ENCODE peak calls at places on chromosomes 12 and 14, in six cellular contexts. One of them, this sample, is unnamed.
A peak's percentile ranks its signal among the peaks of the same experiment; 100 is the strongest.

GRCh38 chr12:25903603-25904245 is 54.8 kb upstream of the RASSF8 start:
- DNase-seq in H1: no peak
- DNase-seq in neuronal stem cell: no peak
- DNase-seq in IMR-90: no peak
- DNase-seq in H9: no peak
- DNase-seq in trophoblast cell: no peak
- DNase-seq in this sample: peak; percentile 3

GRCh38 chr12:18428416-18428815 is 167.1 kb downstream of the PIK3C2G start:
- DNase-seq in H1: no peak
- DNase-seq in neuronal stem cell: no peak
- DNase-seq in IMR-90: no peak
- DNase-seq in H9: no peak
- DNase-seq in trophoblast cell: no peak
- DNase-seq in this sample: no peak

GRCh38 chr14:68664225-68664681 is 128.6 kb downstream of the ZFP36L1 start:
- DNase-seq in H1: peak; percentile 39
- DNase-seq in neuronal stem cell: no peak
- DNase-seq in IMR-90: peak; percentile 12
- DNase-seq in H9: no peak
- DNase-seq in trophoblast cell: no peak
- DNase-seq in this sample: no peak

GRCh38 chr12:16347391-16348298 is at the start of gene MGST1:
- DNase-seq in H1: peak; percentile 87
- DNase-seq in neuronal stem cell: peak; percentile 89
- DNase-seq in IMR-90: peak; percentile 59
- DNase-seq in H9: peak; percentile 95
- DNase-seq in trophoblast cell: no peak
- DNase-seq in this sample: peak; percentile 64

GRCh38 chr12:115697341-115697740 is 580.2 kb downstream of the MED13L start:
- DNase-seq in H1: no peak
- DNase-seq in neuronal stem cell: no peak
- DNase-seq in IMR-90: no peak
- DNase-seq in H9: no peak
- DNase-seq in trophoblast cell: no peak
- DNase-seq in this sample: peak; percentile 62

GRCh38 chr14:34684578-34684977 is 29.8 kb downstream of the CFL2 start:
- DNase-seq in H1: no peak
- DNase-seq in neuronal stem cell: no peak
- DNase-seq in IMR-90: peak; percentile 46
- DNase-seq in H9: no peak
- DNase-seq in trophoblast cell: no peak
- DNase-seq in this sample: peak; percentile 62

GRCh38 chr14:89013098-89013504 is 188.7 kb downstream of the TTC8 start:
- DNase-seq in H1: peak; percentile 69
- DNase-seq in neuronal stem cell: no peak
- DNase-seq in IMR-90: peak; percentile 11
- DNase-seq in H9: peak; percentile 73
- DNase-seq in trophoblast cell: no peak
- DNase-seq in this sample: peak; percentile 32

GRCh38 chr12:6697584-6698351 is 2.8 kb downstream of the PIANP start:
- DNase-seq in H1: peak; percentile 60
- DNase-seq in neuronal stem cell: peak; percentile 21
- DNase-seq in IMR-90: peak; percentile 64
- DNase-seq in H9: peak; percentile 84
- DNase-seq in trophoblast cell: peak; percentile 43
- DNase-seq in this sample: peak; percentile 80

GRCh38 chr14:68328509-68328908 is 464.4 kb downstream of the ZFP36L1 start:
- DNase-seq in H1: no peak
- DNase-seq in neuronal stem cell: no peak
- DNase-seq in IMR-90: no peak
- DNase-seq in H9: no peak
- DNase-seq in trophoblast cell: no peak
- DNase-seq in this sample: no peak

GRCh38 chr14:96162265-96162664 is 42.4 kb upstream of the BDKRB2 start:
- DNase-seq in H1: no peak
- DNase-seq in neuronal stem cell: no peak
- DNase-seq in IMR-90: peak; percentile 56
- DNase-seq in H9: peak; percentile 3
- DNase-seq in trophoblast cell: no peak
- DNase-seq in this sample: peak; percentile 33

GRCh38 chr12:48917857-48918537 is 7.3 kb downstream of the FKBP11 start:
- DNase-seq in H1: no peak
- DNase-seq in neuronal stem cell: no peak
- DNase-seq in IMR-90: no peak
- DNase-seq in H9: no peak
- DNase-seq in trophoblast cell: no peak
- DNase-seq in this sample: no peak

GRCh38 chr12:124952801-124953200 is 36.1 kb downstream of the DHX37 start:
- DNase-seq in H1: no peak
- DNase-seq in neuronal stem cell: no peak
- DNase-seq in IMR-90: no peak
- DNase-seq in H9: no peak
- DNase-seq in trophoblast cell: peak; percentile 86
- DNase-seq in this sample: no peak

GRCh38 chr12:82783456-82783855 is 96.8 kb downstream of the TMTC2 start:
- DNase-seq in H1: no peak
- DNase-seq in neuronal stem cell: no peak
- DNase-seq in IMR-90: no peak
- DNase-seq in H9: no peak
- DNase-seq in trophoblast cell: no peak
- DNase-seq in this sample: no peak

GRCh38 chr14:96084796-96085195 is 45.6 kb downstream of the C14orf132 start:
- DNase-seq in H1: no peak
- DNase-seq in neuronal stem cell: no peak
- DNase-seq in IMR-90: no peak
- DNase-seq in H9: no peak
- DNase-seq in trophoblast cell: no peak
- DNase-seq in this sample: no peak

GRCh38 chr12:54666008-54666407 is 17.8 kb upstream of the DCD start:
- DNase-seq in H1: no peak
- DNase-seq in neuronal stem cell: no peak
- DNase-seq in IMR-90: no peak
- DNase-seq in H9: no peak
- DNase-seq in trophoblast cell: no peak
- DNase-seq in this sample: no peak

GRCh38 chr12:10361084-10361483 is 28.8 kb downstream of the KLRK1 start:
- DNase-seq in H1: no peak
- DNase-seq in neuronal stem cell: no peak
- DNase-seq in IMR-90: no peak
- DNase-seq in H9: peak; percentile 85
- DNase-seq in trophoblast cell: no peak
- DNase-seq in this sample: peak; percentile 9

GRCh38 chr12:96075560-96075959 is 40.2 kb upstream of the LTA4H start:
- DNase-seq in H1: no peak
- DNase-seq in neuronal stem cell: no peak
- DNase-seq in IMR-90: no peak
- DNase-seq in H9: no peak
- DNase-seq in trophoblast cell: no peak
- DNase-seq in this sample: no peak

GRCh38 chr14:81337073-81337472 is 63.1 kb downstream of the STON2 start:
- DNase-seq in H1: no peak
- DNase-seq in neuronal stem cell: no peak
- DNase-seq in IMR-90: no peak
- DNase-seq in H9: no peak
- DNase-seq in trophoblast cell: no peak
- DNase-seq in this sample: no peak

GRCh38 chr12:6807170-6807569 is 14.5 kb upstream of the GPR162 start:
- DNase-seq in H1: no peak
- DNase-seq in neuronal stem cell: no peak
- DNase-seq in IMR-90: no peak
- DNase-seq in H9: no peak
- DNase-seq in trophoblast cell: no peak
- DNase-seq in this sample: no peak

GRCh38 chr12:52235001-52235760 is 2.1 kb downstream of the KRT7 start:
- DNase-seq in H1: no peak
- DNase-seq in neuronal stem cell: no peak
- DNase-seq in IMR-90: no peak
- DNase-seq in H9: no peak
- DNase-seq in trophoblast cell: no peak
- DNase-seq in this sample: no peak

GRCh38 chr12:42135264-42135814 is 9.3 kb downstream of the GXYLT1 start:
- DNase-seq in H1: no peak
- DNase-seq in neuronal stem cell: no peak
- DNase-seq in IMR-90: peak; percentile 87
- DNase-seq in H9: no peak
- DNase-seq in trophoblast cell: no peak
- DNase-seq in this sample: peak; percentile 71

GRCh38 chr12:88036368-88036965 is 7.3 kb upstream of the C12orf50 start:
- DNase-seq in H1: no peak
- DNase-seq in neuronal stem cell: no peak
- DNase-seq in IMR-90: peak; percentile 59
- DNase-seq in H9: no peak
- DNase-seq in trophoblast cell: no peak
- DNase-seq in this sample: peak; percentile 49

GRCh38 chr14:94685166-94685581 is 73.0 kb downstream of the SERPINA3 start:
- DNase-seq in H1: no peak
- DNase-seq in neuronal stem cell: no peak
- DNase-seq in IMR-90: no peak
- DNase-seq in H9: peak; percentile 57
- DNase-seq in trophoblast cell: peak; percentile 51
- DNase-seq in this sample: no peak

GRCh38 chr14:50974118-50974517 is 29.8 kb upstream of the PYGL start:
- DNase-seq in H1: no peak
- DNase-seq in neuronal stem cell: no peak
- DNase-seq in IMR-90: no peak
- DNase-seq in H9: no peak
- DNase-seq in trophoblast cell: no peak
- DNase-seq in this sample: no peak

DNA sequence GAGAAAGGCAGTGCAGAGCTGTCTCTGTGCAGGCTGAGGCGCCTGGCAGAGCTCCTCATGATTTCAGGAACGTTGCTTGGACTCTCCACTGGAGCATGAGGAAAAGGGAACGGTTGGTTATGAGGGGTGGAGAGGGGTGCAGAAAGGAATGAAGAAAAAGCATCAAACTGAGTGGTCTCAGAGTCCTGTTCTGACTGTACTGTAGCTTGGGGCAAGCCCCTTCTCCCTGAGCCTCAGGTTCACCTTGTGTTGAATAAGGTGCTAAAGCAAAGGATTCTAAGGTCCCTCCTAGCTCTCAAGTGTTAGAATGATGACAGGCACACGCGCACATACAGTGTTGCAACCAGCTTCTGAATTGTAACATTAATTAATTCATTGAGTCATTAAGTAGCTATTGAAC is 125.2 kb upstream of the PARP11 start:
- DNase-seq in H1: no peak
- DNase-seq in neuronal stem cell: no peak
- DNase-seq in IMR-90: no peak
- DNase-seq in H9: no peak
- DNase-seq in trophoblast cell: no peak
- DNase-seq in this sample: no peak
- H3K14ac ChIP-seq in H1: no peak overlapping the region
- H3K14ac ChIP-seq in neuronal stem cell: peak overlapping the region; percentile 42
- H3K14ac ChIP-seq in IMR-90: no peak overlapping the region
- H3K14ac ChIP-seq in H9: no peak overlapping the region
- H3K14ac ChIP-seq in trophoblast cell: peak overlapping the region; percentile 90
- H3K14ac ChIP-seq in this sample: no peak overlapping the region

DNA sequence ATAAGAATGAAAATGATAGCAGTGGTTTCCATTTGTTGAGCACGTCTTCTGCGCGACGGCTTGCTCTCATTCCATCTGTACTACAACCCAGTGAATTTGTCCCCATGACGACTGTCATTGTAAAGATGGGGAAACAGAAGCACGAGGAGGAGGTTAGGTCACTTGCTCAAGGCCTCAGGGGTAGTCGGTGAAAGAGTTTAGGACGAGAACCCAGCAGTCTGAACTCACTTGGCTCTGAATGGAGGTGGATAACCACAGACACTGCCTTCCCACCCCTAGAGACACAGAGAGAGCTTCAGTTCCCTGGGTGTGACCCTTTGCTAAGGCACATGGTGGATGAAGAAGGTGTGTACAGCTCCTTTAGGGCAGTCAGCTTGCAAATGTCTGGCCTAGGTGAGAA is 30.9 kb upstream of the PLEKHG3 start:
- DNase-seq in H1: no peak
- DNase-seq in neuronal stem cell: no peak
- DNase-seq in IMR-90: no peak
- DNase-seq in H9: no peak
- DNase-seq in trophoblast cell: no peak
- DNase-seq in this sample: no peak
- H3K14ac ChIP-seq in H1: no peak overlapping the region
- H3K14ac ChIP-seq in neuronal stem cell: no peak overlapping the region
- H3K14ac ChIP-seq in IMR-90: no peak overlapping the region
- H3K14ac ChIP-seq in H9: no peak overlapping the region
- H3K14ac ChIP-seq in trophoblast cell: peak overlapping the region; percentile 34
- H3K14ac ChIP-seq in this sample: no peak overlapping the region

GRCh38 chr14:47822326-47822725 is 146.9 kb upstream of the MDGA2 start:
- DNase-seq in H1: no peak
- DNase-seq in neuronal stem cell: no peak
- DNase-seq in IMR-90: no peak
- DNase-seq in H9: no peak
- DNase-seq in trophoblast cell: no peak
- DNase-seq in this sample: no peak
- H3K14ac ChIP-seq in H1: no peak overlapping the region
- H3K14ac ChIP-seq in neuronal stem cell: no peak overlapping the region
- H3K14ac ChIP-seq in IMR-90: no peak overlapping the region
- H3K14ac ChIP-seq in H9: no peak overlapping the region
- H3K14ac ChIP-seq in trophoblast cell: no peak overlapping the region
- H3K14ac ChIP-seq in this sample: no peak overlapping the region

DNA sequence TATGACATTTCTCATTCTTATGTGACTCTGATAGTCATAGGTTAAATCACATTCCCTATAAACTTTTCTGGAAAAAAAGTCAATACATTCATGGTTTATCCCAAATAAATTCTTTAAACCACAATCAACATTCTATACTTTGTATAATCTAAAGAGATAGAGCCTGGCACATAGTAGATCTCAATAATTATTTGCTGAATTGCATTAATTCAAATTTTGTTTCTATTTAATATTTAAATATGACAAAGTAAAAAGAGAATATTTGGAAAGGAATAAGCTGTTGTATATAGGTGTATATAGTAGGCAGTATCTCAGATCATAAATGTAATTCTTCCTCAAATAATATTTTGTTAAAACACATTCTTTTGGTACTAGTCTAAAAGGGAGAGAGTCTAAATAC is 102.2 kb upstream of the USP15 start:
- DNase-seq in H1: no peak
- DNase-seq in neuronal stem cell: no peak
- DNase-seq in IMR-90: no peak
- DNase-seq in H9: no peak
- DNase-seq in trophoblast cell: no peak
- DNase-seq in this sample: no peak
- H3K14ac ChIP-seq in H1: no peak overlapping the region
- H3K14ac ChIP-seq in neuronal stem cell: no peak overlapping the region
- H3K14ac ChIP-seq in IMR-90: no peak overlapping the region
- H3K14ac ChIP-seq in H9: no peak overlapping the region
- H3K14ac ChIP-seq in trophoblast cell: no peak overlapping the region
- H3K14ac ChIP-seq in this sample: no peak overlapping the region